ENCODE peak calls at places on chromosomes 5 and 9, in eight cellular contexts. L is neural progenitor cell, Y is OCI-LY7, D is GM23248, N is HCT116, S is astrocyte, J is SK-N-SH, K is MM.1S. O is an unnamed sample. For H4K20me1 and H3K36me3, the result is how much of the 10 kb centered on the place peaks cover.

GRCh38 chr5:37615184-37615583 is 224.7 kb downstream of the GDNF start:
- DNase-seq in Y (no peak), N (no peak), J (no peak), D (peak), K (no peak), L (no peak), S (peak), O (no peak)

GRCh38 chr5:83450183-83450839 is 21.2 kb upstream of the VCAN start:
- DNase-seq in L (no peak), K (no peak), J (no peak), D (no peak), N (no peak), S (no peak), Y (no peak), O (peak)

GRCh38 chr9:86405926-86406325 is 51.7 kb upstream of the TUT7 start:
- DNase-seq in D (peak), J (no peak), N (peak), L (peak), Y (no peak), K (no peak), S (peak), O (peak)

GRCh38 chr5:134079748-134080581 is 34.5 kb upstream of the TCF7 start:
- DNase-seq in L (no peak), J (no peak), Y (no peak), D (no peak), N (no peak), K (no peak), S (no peak), O (no peak)

GRCh38 chr9:123389070-123389469 is 33.1 kb downstream of the CRB2 start:
- DNase-seq in N (no peak), Y (no peak), D (no peak), S (no peak), J (no peak), K (no peak), L (no peak), O (no peak)

GRCh38 chr5:134503937-134504437 is 21.5 kb upstream of the JADE2 start:
- DNase-seq in Y (no peak), K (no peak), D (peak), L (no peak), N (no peak), J (no peak), S (peak), O (no peak)

GRCh38 chr9:123120131-123120530 is 86.7 kb downstream of the GPR21 start:
- DNase-seq in D (no peak), S (peak), K (no peak), N (no peak), Y (no peak), J (no peak), L (peak), O (no peak)

GRCh38 chr5:145818604-145819003 is 16.5 kb downstream of the PRELID2 start:
- DNase-seq in N (no peak), K (no peak), J (no peak), Y (no peak), L (no peak), D (no peak), S (no peak), O (no peak)

GRCh38 chr5:181191526-181192336 is 13.3 kb downstream of the TRIM7 start:
- DNase-seq in S (peak), N (peak), J (peak), K (peak), L (peak), Y (peak), D (peak), O (peak)

GRCh38 chr5:168334161-168335094 is 43.0 kb downstream of the WWC1 start:
- DNase-seq in D (peak), N (no peak), L (peak), J (no peak), K (no peak), S (peak), Y (no peak), O (peak)

GRCh38 chr9:14104501-14104900 is 209.4 kb downstream of the NFIB start:
- DNase-seq in D (no peak), S (no peak), N (no peak), J (no peak), L (no peak), Y (no peak), K (no peak), O (no peak)

GRCh38 chr9:136107155-136107952 is 11.3 kb downstream of the TMEM250 start:
- DNase-seq in K (no peak), J (peak), Y (peak), N (no peak), D (no peak), S (no peak), L (no peak), O (peak)

GRCh38 chr5:115801984-115802383 is 14.5 kb downstream of the CDO1 start:
- DNase-seq in N (no peak), D (no peak), L (no peak), K (no peak), J (no peak), Y (no peak), S (no peak), O (no peak)

GRCh38 chr9:114465906-114466900 is 39.1 kb downstream of the WHRN start:
- DNase-seq in K (no peak), Y (no peak), S (no peak), L (no peak), D (no peak), N (no peak), J (no peak), O (no peak)

GRCh38 chr9:133128152-133128551 is 7.1 kb upstream of the RALGDS start:
- DNase-seq in D (no peak), J (no peak), Y (no peak), K (no peak), S (no peak), N (no peak), L (no peak), O (no peak)
- H4K20me1 ChIP-seq in D (under half), J (half or more), Y (under half), K (under half), S (half or more), N (under half), L (half or more), O (under half)

GRCh38 chr5:22908129-22908528 is 55.0 kb upstream of the CDH12 start:
- DNase-seq in Y (no peak), K (no peak), J (no peak), N (no peak), L (no peak), S (no peak), D (no peak), O (no peak)
- H3K36me3 ChIP-seq in Y (under half), K (under half), J (under half), N (under half), L (under half), S (under half), D (under half), O (under half)

DNA sequence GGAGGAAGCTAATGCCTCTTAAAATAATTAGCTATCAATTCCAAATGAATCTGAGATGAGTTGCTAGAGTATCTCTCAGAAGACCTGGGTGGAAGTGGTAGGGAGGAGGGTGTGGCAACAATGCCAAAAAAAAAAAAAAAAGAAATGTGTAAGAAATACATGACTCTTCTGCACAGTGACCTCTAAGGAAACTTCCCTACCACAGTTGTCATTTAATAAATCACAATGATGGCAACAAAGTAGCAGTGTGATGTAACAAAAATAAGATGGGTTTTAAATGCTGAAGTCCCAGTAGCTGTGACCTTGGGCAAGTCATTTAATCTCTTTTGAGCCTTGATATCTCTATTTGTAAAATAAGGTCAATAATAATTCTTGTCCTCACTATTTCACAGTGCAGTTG is 7.2 kb downstream of the FOXD1 start:
- DNase-seq in K (no peak), N (no peak), L (no peak), J (no peak), D (peak), S (no peak), Y (no peak), O (no peak)
- H4K20me1 ChIP-seq in K (under half), N (under half), L (half or more), J (under half), D (under half), S (under half), Y (under half), O (half or more)

GRCh38 chr5:177338251-177339106 is 13.0 kb downstream of the LMAN2 start:
- DNase-seq in Y (no peak), J (no peak), L (no peak), D (no peak), S (no peak), N (no peak), K (no peak), O (no peak)
- H3K36me3 ChIP-seq in Y (half or more), J (half or more), L (under half), D (under half), S (under half), N (under half), K (under half), O (under half)

O was measured in GM23338.